ENCODE peak calls at places on chromosomes 2 and 18, in eight cellular contexts. L is NCI-H774, P is dorsolateral prefrontal cortex, N is AG08395, D is BE2C, W is IMR-90, Q is choroid plexus epithelial cell, M is hippocampal formation. T is an unnamed sample.

GRCh38 chr2:107276034-107276433 is 390.1 kb upstream of the ST6GAL2 start:
- DNase-seq in L (no peak), P (no peak), N (no peak), D (no peak), W (no peak), Q (peak; percentile 2), M (no peak), T (no peak)

GRCh38 chr2:169485650-169486138 is 6.4 kb downstream of the BBS5 start:
- DNase-seq in L (no peak), P (no peak), N (no peak), D (no peak), W (no peak), Q (no peak), M (no peak), T (no peak)

GRCh38 chr2:84373391-84373790 is 85.7 kb downstream of the SUCLG1 start:
- DNase-seq in L (no peak), P (no peak), N (no peak), D (no peak), W (peak; percentile 3), Q (no peak), M (no peak), T (no peak)

GRCh38 chr2:109715302-109715937 is 78.7 kb upstream of the RGPD5 start:
- DNase-seq in L (no peak), P (no peak), N (no peak), D (no peak), W (no peak), Q (peak; percentile 54), M (no peak), T (no peak)

GRCh38 chr2:100013892-100014677 is 128.3 kb downstream of the AFF3 start:
- DNase-seq in L (no peak), P (no peak), N (peak; percentile 91), D (peak; percentile 39), W (peak; percentile 99), Q (peak; percentile 96), M (no peak), T (no peak)

GRCh38 chr2:240449764-240450531 is 14.5 kb downstream of the GPC1 start:
- DNase-seq in L (no peak), P (no peak), N (no peak), D (peak; percentile 93), W (peak; percentile 38), Q (peak; percentile 56), M (no peak), T (no peak)

GRCh38 chr2:19035238-19035637 is 323.2 kb downstream of the OSR1 start:
- DNase-seq in L (no peak), P (no peak), N (peak; percentile 43), D (no peak), W (peak; percentile 70), Q (peak; percentile 85), M (no peak), T (no peak)

GRCh38 chr18:13051950-13052349 is 60.8 kb downstream of the CEP192 start:
- DNase-seq in L (no peak), P (no peak), N (no peak), D (no peak), W (no peak), Q (no peak), M (no peak), T (peak; percentile 49)

GRCh38 chr18:71008257-71008656 is 719.4 kb downstream of the SOCS6 start:
- DNase-seq in L (no peak), P (no peak), N (no peak), D (no peak), W (no peak), Q (no peak), M (no peak), T (no peak)

GRCh38 chr2:190930411-190930810 is 49.8 kb downstream of the GLS start:
- DNase-seq in L (no peak), P (no peak), N (no peak), D (no peak), W (no peak), Q (no peak), M (no peak), T (no peak)

GRCh38 chr2:151781642-151782041 is 46.6 kb downstream of the ARL5A start:
- DNase-seq in L (no peak), P (no peak), N (no peak), D (no peak), W (no peak), Q (no peak), M (no peak), T (no peak)

GRCh38 chr2:99662761-99663341 is 173.0 kb upstream of the REV1 start:
- DNase-seq in L (no peak), P (no peak), N (peak; percentile 94), D (peak; percentile 33), W (peak; percentile 97), Q (peak; percentile 79), M (peak; percentile 74), T (no peak)

GRCh38 chr2:10918661-10919414 is 7.1 kb downstream of the KCNF1 start:
- DNase-seq in L (no peak), P (peak; percentile 75), N (no peak), D (no peak), W (peak; percentile 60), Q (no peak), M (no peak), T (no peak)

GRCh38 chr2:229339613-229340012 is 68.5 kb upstream of the PID1 start:
- DNase-seq in L (no peak), P (no peak), N (peak; percentile 63), D (no peak), W (no peak), Q (peak; percentile 60), M (no peak), T (no peak)

GRCh38 chr2:235170536-235171510 is 219.0 kb downstream of the SH3BP4 start:
- DNase-seq in L (no peak), P (no peak), N (peak; percentile 92), D (peak; percentile 61), W (peak; percentile 60), Q (peak; percentile 78), M (no peak), T (no peak)

GRCh38 chr2:86584164-86584913 is 21.1 kb upstream of the CHMP3 start:
- DNase-seq in L (no peak), P (no peak), N (no peak), D (no peak), W (no peak), Q (peak; percentile 50), M (no peak), T (no peak)

GRCh38 chr2:148044322-148044721 is 23.4 kb downstream of the MBD5 start:
- DNase-seq in L (no peak), P (no peak), N (no peak), D (no peak), W (no peak), Q (no peak), M (no peak), T (no peak)

GRCh38 chr2:137838255-137839092 is 125.8 kb upstream of the HNMT start:
- DNase-seq in L (peak; percentile 59), P (no peak), N (peak; percentile 70), D (no peak), W (peak; percentile 49), Q (peak; percentile 75), M (peak; percentile 59), T (no peak)

GRCh38 chr2:19547321-19547720 is 188.9 kb upstream of the OSR1 start:
- DNase-seq in L (no peak), P (no peak), N (no peak), D (no peak), W (peak; percentile 26), Q (no peak), M (no peak), T (no peak)

GRCh38 chr2:69642709-69643601 is 584 bp downstream of the AAK1 start:
- DNase-seq in L (peak; percentile 7), P (peak; percentile 77), N (peak; percentile 62), D (peak; percentile 38), W (peak; percentile 85), Q (peak; percentile 87), M (peak; percentile 40), T (peak; percentile 2)

GRCh38 chr2:153230977-153231376 is 247.6 kb downstream of the RPRM start:
- DNase-seq in L (no peak), P (no peak), N (no peak), D (peak; percentile 8), W (no peak), Q (no peak), M (no peak), T (no peak)

GRCh38 chr2:144233226-144234114 is 286.4 kb downstream of the ZEB2 start:
- DNase-seq in L (no peak), P (no peak), N (no peak), D (no peak), W (no peak), Q (no peak), M (no peak), T (no peak)

GRCh38 chr2:164771897-164772296 is 69.7 kb downstream of the COBLL1 start:
- DNase-seq in L (no peak), P (no peak), N (no peak), D (no peak), W (no peak), Q (no peak), M (no peak), T (no peak)

GRCh38 chr2:96138146-96139145 is at the start of gene ASTL:
- DNase-seq in L (peak; percentile 47), P (no peak), N (peak; percentile 60), D (peak; percentile 44), W (peak; percentile 32), Q (peak; percentile 67), M (no peak), T (peak; percentile 65)

GRCh38 chr2:137185378-137186078 is 420.2 kb downstream of the THSD7B start:
- DNase-seq in L (no peak), P (no peak), N (no peak), D (no peak), W (no peak), Q (no peak), M (no peak), T (no peak)

GRCh38 chr2:11698009-11698922 is 28.3 kb upstream of the NTSR2 start:
- DNase-seq in L (no peak), P (peak; percentile 65), N (peak; percentile 75), D (peak; percentile 56), W (peak; percentile 81), Q (peak; percentile 81), M (no peak), T (no peak)

GRCh38 chr2:20211420-20211819 is 13.5 kb downstream of the SDC1 start:
- DNase-seq in L (no peak), P (no peak), N (no peak), D (no peak), W (no peak), Q (no peak), M (no peak), T (no peak)

GRCh38 chr2:70710276-70710675 is 57.7 kb downstream of the ADD2 start:
- DNase-seq in L (no peak), P (no peak), N (no peak), D (no peak), W (no peak), Q (no peak), M (no peak), T (no peak)

GRCh38 chr2:127149384-127149783 is 42.4 kb upstream of the BIN1 start:
- DNase-seq in L (no peak), P (no peak), N (peak; percentile 74), D (no peak), W (peak; percentile 96), Q (peak; percentile 93), M (no peak), T (no peak)

GRCh38 chr2:150490466-150490865 is 3.0 kb upstream of the RND3 start:
- DNase-seq in L (no peak), P (no peak), N (no peak), D (no peak), W (no peak), Q (no peak), M (no peak), T (no peak)

GRCh38 chr2:3189961-3190360 is 187.7 kb downstream of the EIPR1 start:
- DNase-seq in L (no peak), P (no peak), N (no peak), D (no peak), W (no peak), Q (no peak), M (no peak), T (no peak)

GRCh38 chr2:26982102-26982742 is 11.8 kb downstream of the MAPRE3 start:
- DNase-seq in L (peak; percentile 88), P (no peak), N (peak; percentile 11), D (peak; percentile 80), W (peak; percentile 36), Q (peak; percentile 85), M (no peak), T (no peak)

GRCh38 chr18:45068563-45069191 is 388.0 kb downstream of the SETBP1 start:
- DNase-seq in L (no peak), P (no peak), N (no peak), D (no peak), W (no peak), Q (no peak), M (no peak), T (no peak)

GRCh38 chr2:190023860-190024259 is 38.7 kb downstream of the MSTN start:
- DNase-seq in L (peak; percentile 1), P (no peak), N (no peak), D (peak; percentile 24), W (peak; percentile 49), Q (peak; percentile 69), M (peak; percentile 3), T (no peak)